ENCODE peak calls at places on chromosomes 12 and 14, in five cellular contexts. D is cardiac muscle cell, E is GM13977, I is HT1080, O is DMS79 treated with DMSO at 0.1 percent for 48 hours. K is an unnamed sample.

GRCh38 chr14:75249251-75249957 is 29.2 kb upstream of the FOS start:
- DNase-seq in D (peak), E (peak), I (no peak), O (peak), K (no peak)

GRCh38 chr12:7144414-7145120 is 14.4 kb downstream of the CLSTN3 start:
- DNase-seq in D (peak), E (peak), I (peak), O (peak), K (no peak)

GRCh38 chr12:3073438-3074255 is 3.5 kb upstream of the TSPAN9 start:
- DNase-seq in D (peak), E (peak), I (peak), O (peak), K (peak)

GRCh38 chr14:50099335-50099734 is 17.0 kb downstream of the VCPKMT start:
- DNase-seq in D (no peak), E (no peak), I (peak), O (no peak), K (no peak)

GRCh38 chr12:116278667-116279066 is 1.2 kb upstream of the MED13L start:
- DNase-seq in D (no peak), E (no peak), I (no peak), O (no peak), K (no peak)

GRCh38 chr14:62980693-62981092 is 64.6 kb downstream of the KCNH5 start:
- DNase-seq in D (no peak), E (no peak), I (no peak), O (no peak), K (no peak)

GRCh38 chr12:55619352-55620138 is 17.1 kb upstream of the OR10P1 start:
- DNase-seq in D (peak), E (peak), I (peak), O (peak), K (peak)

GRCh38 chr12:108850854-108851573 is 6.4 kb downstream of the SSH1 start:
- DNase-seq in D (no peak), E (peak), I (peak), O (no peak), K (no peak)

GRCh38 chr12:123453165-123453564 is 4.8 kb upstream of the SNRNP35 start:
- DNase-seq in D (no peak), E (no peak), I (no peak), O (no peak), K (no peak)

GRCh38 chr12:126430921-126431320 is 1365.7 kb downstream of the AACS start:
- DNase-seq in D (no peak), E (no peak), I (no peak), O (no peak), K (no peak)

GRCh38 chr12:76422878-76423438 is 74.7 kb upstream of the BBS10 start:
- DNase-seq in D (no peak), E (no peak), I (no peak), O (no peak), K (no peak)

GRCh38 chr12:26226629-26227375 is 31.4 kb downstream of the SSPN start:
- DNase-seq in D (peak), E (no peak), I (no peak), O (peak), K (peak)

GRCh38 chr12:30462249-30462648 is 233.4 kb downstream of the IPO8 start:
- DNase-seq in D (no peak), E (no peak), I (no peak), O (no peak), K (no peak)

GRCh38 chr14:72049462-72049861 is 117.2 kb downstream of the RGS6 start:
- DNase-seq in D (no peak), E (peak), I (peak), O (no peak), K (no peak)

GRCh38 chr14:67071506-67071905 is 117.7 kb upstream of the GARIN2 start:
- DNase-seq in D (no peak), E (no peak), I (no peak), O (no peak), K (no peak)

GRCh38 chr12:52539024-52539820 is 13.7 kb downstream of the KRT71 start:
- DNase-seq in D (no peak), E (no peak), I (no peak), O (peak), K (no peak)

GRCh38 chr12:43208627-43209026 is 343.4 kb downstream of the ADAMTS20 start:
- DNase-seq in D (no peak), E (no peak), I (no peak), O (no peak), K (no peak)

GRCh38 chr14:94129758-94130414 is 482 bp upstream of the IFI27L2 start:
- DNase-seq in D (peak), E (peak), I (peak), O (peak), K (no peak)

GRCh38 chr14:104753528-104754212 is 723 bp downstream of the SIVA1 start:
- DNase-seq in D (no peak), E (no peak), I (no peak), O (no peak), K (no peak)

GRCh38 chr12:64781374-64782029 is 22.3 kb upstream of the GNS start:
- DNase-seq in D (no peak), E (peak), I (no peak), O (peak), K (no peak)

GRCh38 chr12:104720346-104721064 is 237.6 kb downstream of the SLC41A2 start:
- DNase-seq in D (no peak), E (peak), I (no peak), O (no peak), K (no peak)

GRCh38 chr14:24113379-24113800 is 1.2 kb upstream of the DCAF11 start:
- DNase-seq in D (no peak), E (no peak), I (no peak), O (peak), K (no peak)

GRCh38 chr14:51219473-51220448 is 20.3 kb upstream of the TMX1 start:
- DNase-seq in D (peak), E (peak), I (peak), O (peak), K (no peak)

GRCh38 chr14:104284107-104284592 is 145.8 kb downstream of the KIF26A start:
- DNase-seq in D (no peak), E (no peak), I (no peak), O (no peak), K (peak)

GRCh38 chr14:37791384-37792036 is 196.1 kb downstream of the TTC6 start:
- DNase-seq in D (no peak), E (no peak), I (no peak), O (no peak), K (no peak)